ENCODE peak calls at places on chromosomes 1 and 21, in four cellular contexts. F, R, E and W are unnamed samples.

GRCh38 chr21:41947596-41948403 is 6.0 kb downstream of the C2CD2 start:
- DNase-seq in R (peak; percentile 75), F (no peak), E (no peak), W (no peak)

GRCh38 chr1:209095627-209096595 is 487.6 kb upstream of the CAMK1G start:
- DNase-seq in R (no peak), F (no peak), E (no peak), W (no peak)

GRCh38 chr1:3419415-3420204 is 34.9 kb upstream of the ARHGEF16 start:
- DNase-seq in E (no peak), F (no peak), R (no peak), W (no peak)

GRCh38 chr1:8797230-8797629 is 20.2 kb downstream of the RERE start:
- DNase-seq in R (no peak), E (no peak), F (no peak), W (no peak)

GRCh38 chr1:202034149-202034682 is 23.8 kb downstream of the ELF3 start:
- DNase-seq in R (no peak), E (no peak), F (no peak), W (no peak)

GRCh38 chr1:164591858-164592257 is 32.9 kb downstream of the PBX1 start:
- DNase-seq in R (no peak), E (peak; percentile 55), F (no peak), W (no peak)

GRCh38 chr1:24782689-24783088 is 37.4 kb downstream of the CLIC4 start:
- DNase-seq in R (no peak), E (no peak), F (no peak), W (no peak)

GRCh38 chr1:32094721-32095521 is 12.9 kb upstream of the KPNA6 start:
- DNase-seq in F (no peak), R (no peak), E (no peak), W (no peak)

GRCh38 chr1:17624540-17625256 is 85.2 kb downstream of the ARHGEF10L start:
- DNase-seq in E (no peak), R (no peak), F (no peak), W (peak; percentile 86)

GRCh38 chr21:22209304-22209700 is 1211.1 kb downstream of the NCAM2 start:
- DNase-seq in F (no peak), R (no peak), E (no peak), W (no peak)

GRCh38 chr1:17198476-17199258 is 6.3 kb upstream of the PADI1 start:
- DNase-seq in F (no peak), R (no peak), E (peak; percentile 37), W (no peak)

GRCh38 chr1:155093938-155094621 is 15.4 kb downstream of the EFNA3 start:
- DNase-seq in F (no peak), R (peak; percentile 74), E (peak; percentile 70), W (no peak)

GRCh38 chr1:221574529-221574928 is 167.4 kb downstream of the DUSP10 start:
- DNase-seq in F (no peak), E (no peak), R (no peak), W (no peak)

GRCh38 chr21:35072960-35073359 is 23.9 kb upstream of the RUNX1 start:
- DNase-seq in R (peak; percentile 34), F (no peak), E (no peak), W (no peak)

GRCh38 chr1:844472-845026 is 79.2 kb upstream of the SAMD11 start:
- DNase-seq in E (peak; percentile 82), F (no peak), R (no peak), W (no peak)

GRCh38 chr1:174408142-174408541 is 39.6 kb upstream of the GPR52 start:
- DNase-seq in F (no peak), R (no peak), E (no peak), W (no peak)

GRCh38 chr1:204074274-204075115 is 1.6 kb downstream of the SOX13 start:
- DNase-seq in E (peak; percentile 82), R (peak; percentile 86), F (peak; percentile 69), W (peak; percentile 71)

GRCh38 chr1:207836616-207837352 is 74.1 kb downstream of the CD34 start:
- DNase-seq in R (no peak), F (no peak), E (no peak), W (no peak)

GRCh38 chr1:162892916-162893714 is 32.1 kb upstream of the CCDC190 start:
- DNase-seq in R (no peak), E (no peak), F (no peak), W (no peak)

GRCh38 chr21:34511787-34512451 is at the start of gene KCNE1:
- DNase-seq in E (no peak), R (no peak), F (peak; percentile 66), W (peak; percentile 71)

GRCh38 chr1:23763040-23763577 is 15.1 kb upstream of the PITHD1 start:
- DNase-seq in R (no peak), F (no peak), E (no peak), W (no peak)

GRCh38 chr21:46459356-46460112 is 843 bp downstream of the DIP2A start:
- DNase-seq in F (peak; percentile 33), R (peak; percentile 69), E (peak; percentile 69), W (peak; percentile 64)

GRCh38 chr1:112985123-112985522 is 29.1 kb upstream of the SLC16A1 start:
- DNase-seq in E (no peak), R (no peak), F (no peak), W (no peak)

GRCh38 chr1:7329868-7330615 is 441.1 kb upstream of the VAMP3 start:
- DNase-seq in E (peak; percentile 19), F (peak; percentile 3), R (no peak), W (peak; percentile 23)

GRCh38 chr1:41936107-41936506 is 17.4 kb upstream of the HIVEP3 start:
- DNase-seq in E (no peak), R (no peak), F (no peak), W (no peak)

GRCh38 chr1:241532173-241532553 is at the start of gene KMO:
- DNase-seq in F (no peak), R (no peak), E (no peak), W (no peak)
- H3K4me1 ChIP-seq in F (no peaks in the 10 kb centered on the region), R (no peaks in the 10 kb centered on the region), E (peaks cover 8% of the 10 kb centered on the region), W (no peaks in the 10 kb centered on the region)

GRCh38 chr1:11690669-11691301 is 725 bp upstream of the DRAXIN start:
- DNase-seq in R (no peak), F (no peak), E (peak; percentile 80), W (no peak)
- TF ChIP-seq CTCF in R (no peak), F (no peak), E (peak; percentile 44), W (no peak)

GRCh38 chr1:115648717-115649691 is 7.2 kb downstream of the VANGL1 start:
- DNase-seq in F (no peak), R (no peak), E (peak; percentile 80), W (no peak)
- H3K4me3 ChIP-seq in F (no peak overlapping the region), R (no peak overlapping the region), E (peak overlapping the region; percentile 57), W (no peak overlapping the region)

GRCh38 chr1:200983035-200983561 is 40.4 kb downstream of the KIF21B start:
- DNase-seq in E (no peak), R (no peak), F (no peak), W (no peak)
- H3K4me1 ChIP-seq in E (no peaks in the 10 kb centered on the region), R (no peaks in the 10 kb centered on the region), F (no peaks in the 10 kb centered on the region), W (no peaks in the 10 kb centered on the region)